ENCODE peak calls at places on chromosomes 16 and 17, in six cellular contexts. One of them, this sample, is unnamed.

GRCh38 chr17:1455291-1455747 is 713 bp downstream of the CRK start:
- DNase-seq in IMR-90: peak
- DNase-seq in H9: peak
- DNase-seq in neuronal stem cell: peak
- DNase-seq in trophoblast cell: peak
- DNase-seq in mesendoderm: peak
- DNase-seq in this sample: peak

GRCh38 chr17:59707971-59708425 is 544 bp downstream of the VMP1 start:
- DNase-seq in trophoblast cell: no peak
- DNase-seq in IMR-90: no peak
- DNase-seq in neuronal stem cell: peak
- DNase-seq in mesendoderm: no peak
- DNase-seq in H9: no peak
- DNase-seq in this sample: no peak

GRCh38 chr17:16199093-16199492 is 16.2 kb downstream of the NCOR1 start:
- DNase-seq in mesendoderm: peak
- DNase-seq in trophoblast cell: no peak
- DNase-seq in H9: no peak
- DNase-seq in neuronal stem cell: no peak
- DNase-seq in IMR-90: peak
- DNase-seq in this sample: peak

GRCh38 chr16:65538945-65539344 is 417.1 kb upstream of the CDH11 start:
- DNase-seq in H9: no peak
- DNase-seq in IMR-90: peak
- DNase-seq in trophoblast cell: no peak
- DNase-seq in mesendoderm: no peak
- DNase-seq in neuronal stem cell: no peak
- DNase-seq in this sample: no peak

GRCh38 chr17:82296511-82297279 is 20.7 kb downstream of the CD7 start:
- DNase-seq in neuronal stem cell: no peak
- DNase-seq in IMR-90: no peak
- DNase-seq in H9: no peak
- DNase-seq in trophoblast cell: no peak
- DNase-seq in mesendoderm: no peak
- DNase-seq in this sample: no peak

GRCh38 chr17:10768766-10769383 is 35.0 kb downstream of the TMEM238L start:
- DNase-seq in H9: no peak
- DNase-seq in neuronal stem cell: no peak
- DNase-seq in IMR-90: no peak
- DNase-seq in trophoblast cell: no peak
- DNase-seq in mesendoderm: no peak
- DNase-seq in this sample: no peak

GRCh38 chr16:64711026-64711425 is 410.8 kb downstream of the CDH11 start:
- DNase-seq in H9: no peak
- DNase-seq in mesendoderm: no peak
- DNase-seq in IMR-90: no peak
- DNase-seq in trophoblast cell: no peak
- DNase-seq in neuronal stem cell: no peak
- DNase-seq in this sample: peak

GRCh38 chr17:15261818-15262290 is 3.3 kb downstream of the PMP22 start:
- DNase-seq in IMR-90: no peak
- DNase-seq in H9: peak
- DNase-seq in mesendoderm: peak
- DNase-seq in trophoblast cell: peak
- DNase-seq in neuronal stem cell: no peak
- DNase-seq in this sample: peak

GRCh38 chr16:56684926-56685590 is 2.8 kb downstream of the MT1X start:
- DNase-seq in IMR-90: no peak
- DNase-seq in H9: no peak
- DNase-seq in trophoblast cell: no peak
- DNase-seq in mesendoderm: no peak
- DNase-seq in neuronal stem cell: no peak
- DNase-seq in this sample: no peak

GRCh38 chr17:77462101-77462500 is 321.3 kb downstream of the SEC14L1 start:
- DNase-seq in IMR-90: no peak
- DNase-seq in trophoblast cell: no peak
- DNase-seq in mesendoderm: no peak
- DNase-seq in neuronal stem cell: no peak
- DNase-seq in H9: no peak
- DNase-seq in this sample: no peak

GRCh38 chr17:31571124-31571892 is 179.8 kb downstream of the RAB11FIP4 start:
- DNase-seq in neuronal stem cell: no peak
- DNase-seq in IMR-90: peak
- DNase-seq in mesendoderm: no peak
- DNase-seq in H9: no peak
- DNase-seq in trophoblast cell: peak
- DNase-seq in this sample: peak

GRCh38 chr16:30351586-30352419 is 3.3 kb downstream of the CD2BP2 start:
- DNase-seq in neuronal stem cell: no peak
- DNase-seq in trophoblast cell: no peak
- DNase-seq in mesendoderm: no peak
- DNase-seq in IMR-90: peak
- DNase-seq in H9: no peak
- DNase-seq in this sample: no peak

GRCh38 chr17:40980594-40980993 is 3.5 kb downstream of the KRT40 start:
- DNase-seq in H9: no peak
- DNase-seq in neuronal stem cell: no peak
- DNase-seq in IMR-90: peak
- DNase-seq in mesendoderm: peak
- DNase-seq in trophoblast cell: no peak
- DNase-seq in this sample: peak

GRCh38 chr17:39664581-39665561 is at the start of gene TCAP:
- DNase-seq in trophoblast cell: peak
- DNase-seq in H9: no peak
- DNase-seq in neuronal stem cell: no peak
- DNase-seq in IMR-90: no peak
- DNase-seq in mesendoderm: no peak
- DNase-seq in this sample: no peak

GRCh38 chr17:39665642-39666221 is 583 bp downstream of the TCAP start:
- DNase-seq in IMR-90: no peak
- DNase-seq in mesendoderm: no peak
- DNase-seq in neuronal stem cell: no peak
- DNase-seq in H9: peak
- DNase-seq in trophoblast cell: peak
- DNase-seq in this sample: no peak

GRCh38 chr17:39662551-39663339 is 2.4 kb upstream of the TCAP start:
- DNase-seq in neuronal stem cell: no peak
- DNase-seq in H9: peak
- DNase-seq in mesendoderm: no peak
- DNase-seq in IMR-90: no peak
- DNase-seq in trophoblast cell: no peak
- DNase-seq in this sample: no peak

GRCh38 chr17:39663340-39663687 is 1.8 kb upstream of the TCAP start:
- DNase-seq in IMR-90: no peak
- DNase-seq in trophoblast cell: no peak
- DNase-seq in neuronal stem cell: no peak
- DNase-seq in mesendoderm: peak
- DNase-seq in H9: no peak
- DNase-seq in this sample: no peak

DNA sequence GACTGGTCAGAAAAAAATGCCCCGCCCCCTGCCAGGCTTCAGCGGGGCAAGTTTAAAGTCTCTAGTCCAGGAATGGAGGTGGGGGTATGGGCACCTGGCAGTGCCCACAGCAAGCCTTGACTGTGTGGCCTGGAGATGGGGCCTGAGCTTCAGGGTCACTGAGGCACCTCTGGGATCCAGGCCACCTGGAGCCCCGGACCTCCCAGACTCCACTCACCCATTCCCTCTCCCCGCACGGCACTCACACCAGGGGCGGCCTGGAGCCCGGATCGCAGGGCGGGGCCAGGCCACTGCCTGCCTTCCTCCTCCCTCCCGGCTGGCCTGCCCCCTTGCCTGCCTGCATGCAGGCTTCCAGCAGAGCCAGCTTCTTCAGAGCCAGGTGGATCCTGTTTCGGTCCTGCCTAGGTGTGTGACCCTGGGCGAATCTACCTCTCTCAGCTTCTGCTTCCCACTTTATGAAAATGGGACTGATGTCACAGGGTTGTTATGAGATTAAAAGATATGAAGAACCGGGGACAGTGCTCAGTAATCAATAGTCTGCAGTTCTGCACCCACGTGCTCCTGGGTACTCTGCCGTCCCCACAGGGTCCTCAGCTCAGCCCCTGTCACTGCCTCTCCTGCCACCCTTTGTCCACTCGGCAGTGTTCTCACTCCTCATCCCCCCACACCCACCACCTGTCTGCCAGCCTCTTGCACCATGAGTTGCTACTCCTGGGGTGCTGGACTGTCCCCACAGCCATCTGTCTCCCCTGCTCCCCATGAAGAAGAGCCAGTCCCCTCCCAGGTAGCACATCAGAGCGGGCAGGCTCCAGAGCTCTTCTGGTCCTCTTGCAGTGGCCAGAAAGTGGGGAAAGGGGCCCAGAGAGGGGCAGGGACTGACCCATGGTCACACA is 1.2 kb upstream of the TCAP start:
- DNase-seq in trophoblast cell: peak
- DNase-seq in IMR-90: no peak
- DNase-seq in H9: peak
- DNase-seq in mesendoderm: peak
- DNase-seq in neuronal stem cell: no peak
- DNase-seq in this sample: peak
- H2AK5ac ChIP-seq in trophoblast cell: no peak
- H2AK5ac ChIP-seq in IMR-90: no peak
- H2AK5ac ChIP-seq in H9: no peak
- H2AK5ac ChIP-seq in mesendoderm: no peak
- H2AK5ac ChIP-seq in neuronal stem cell: peak
- H2AK5ac ChIP-seq in this sample: peak

DNA sequence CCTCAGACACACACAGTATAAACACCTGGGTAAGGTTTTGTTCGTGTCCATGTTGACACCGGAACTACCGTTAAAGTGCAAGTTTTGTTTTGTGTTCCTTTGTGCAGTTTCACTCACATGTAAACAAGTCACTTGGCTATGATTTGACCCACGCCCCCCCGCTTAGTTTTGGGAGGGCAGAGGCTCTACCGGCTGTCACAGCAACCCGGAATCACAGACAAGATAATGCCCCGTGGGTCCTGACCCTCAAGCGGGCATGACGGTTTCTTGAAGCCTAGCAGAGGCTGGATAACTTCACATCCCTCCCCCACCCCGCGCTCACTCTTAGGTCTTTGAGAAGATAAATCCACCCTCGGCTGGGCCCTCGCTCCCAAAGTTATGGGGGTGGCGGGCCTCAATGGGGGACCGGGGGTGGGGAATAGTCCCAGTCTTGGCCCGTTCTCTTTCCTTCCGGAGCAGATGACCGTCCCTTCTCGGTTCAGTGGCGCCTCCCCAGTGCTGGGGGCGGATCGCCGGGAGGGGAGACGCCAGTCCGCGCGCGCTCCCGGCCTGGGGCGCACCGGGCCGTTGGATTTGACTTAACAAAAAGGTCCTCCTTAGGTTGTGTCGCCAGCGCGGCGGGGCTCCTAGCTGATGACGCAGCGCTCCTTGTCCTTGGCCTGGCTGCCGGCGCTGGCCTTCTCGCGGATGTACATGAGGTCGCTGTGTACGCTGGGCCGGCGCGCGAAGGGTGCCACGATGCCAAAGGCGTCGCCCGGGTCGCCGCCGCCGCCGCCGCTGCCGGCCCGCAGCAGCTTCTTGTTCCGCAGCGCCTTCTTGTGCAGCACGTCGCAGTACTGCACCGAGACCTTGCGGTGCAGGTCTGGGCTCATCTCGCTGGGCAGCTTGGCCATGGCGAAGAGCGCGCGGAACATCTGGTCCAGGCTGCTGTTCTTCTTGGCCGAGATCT is 1.4 kb downstream of the RASD1 start:
- DNase-seq in trophoblast cell: peak
- DNase-seq in mesendoderm: peak
- DNase-seq in neuronal stem cell: peak
- DNase-seq in IMR-90: peak
- DNase-seq in H9: peak
- DNase-seq in this sample: peak
- H3K23ac ChIP-seq in trophoblast cell: no peak
- H3K23ac ChIP-seq in mesendoderm: no peak
- H3K23ac ChIP-seq in neuronal stem cell: peak
- H3K23ac ChIP-seq in IMR-90: peak
- H3K23ac ChIP-seq in H9: no peak
- H3K23ac ChIP-seq in this sample: peak

DNA sequence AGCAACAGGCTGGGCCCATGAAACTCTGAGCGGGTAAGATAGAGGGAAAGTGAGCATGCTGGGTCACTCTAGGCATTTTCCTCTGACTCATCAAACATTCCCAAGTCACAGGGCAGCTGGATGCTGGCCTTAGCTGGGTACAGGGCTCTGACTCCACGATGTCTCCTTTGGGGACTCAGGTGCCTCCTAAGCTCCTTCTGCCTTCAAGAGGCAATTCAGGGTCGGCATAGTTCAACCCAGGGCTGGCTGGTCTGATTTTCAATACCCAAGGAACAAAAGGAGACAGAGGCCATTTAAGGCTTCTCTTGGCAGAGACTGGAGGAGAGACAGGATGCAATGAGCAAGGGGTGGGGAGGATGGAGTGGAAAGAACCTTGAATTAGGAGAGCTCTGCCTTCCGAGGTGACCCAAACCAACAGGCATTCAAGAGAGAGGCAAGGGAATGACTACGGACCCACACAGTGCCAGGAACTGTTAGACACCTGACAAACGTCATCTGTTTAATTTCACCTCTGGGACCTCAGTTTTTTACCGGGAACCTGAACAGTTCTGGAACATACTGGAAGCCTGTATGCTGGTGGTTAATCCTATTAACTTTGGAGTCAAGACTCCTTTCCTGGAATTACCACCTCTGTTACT is 905 bp downstream of the WBP2 start:
- DNase-seq in IMR-90: peak
- DNase-seq in neuronal stem cell: no peak
- DNase-seq in H9: peak
- DNase-seq in trophoblast cell: peak
- DNase-seq in mesendoderm: peak
- DNase-seq in this sample: peak
- H2AK5ac ChIP-seq in IMR-90: peak
- H2AK5ac ChIP-seq in neuronal stem cell: no peak
- H2AK5ac ChIP-seq in H9: no peak
- H2AK5ac ChIP-seq in trophoblast cell: peak
- H2AK5ac ChIP-seq in mesendoderm: peak
- H2AK5ac ChIP-seq in this sample: peak

GRCh38 chr16:8831450-8832382 is 34.1 kb downstream of the PMM2 start:
- DNase-seq in trophoblast cell: no peak
- DNase-seq in H9: peak
- DNase-seq in neuronal stem cell: peak
- DNase-seq in mesendoderm: peak
- DNase-seq in IMR-90: no peak
- DNase-seq in this sample: no peak
- H3K23ac ChIP-seq in trophoblast cell: no peak
- H3K23ac ChIP-seq in H9: no peak
- H3K23ac ChIP-seq in neuronal stem cell: no peak
- H3K23ac ChIP-seq in mesendoderm: no peak
- H3K23ac ChIP-seq in IMR-90: no peak
- H3K23ac ChIP-seq in this sample: no peak